ENCODE peak calls at places on chromosomes 16 and 17, in five cellular contexts. O, U, G, H and W are unnamed samples.

GRCh38 chr17:45852535-45853297 is 8.0 kb downstream of the SPPL2C start:
- DNase-seq in O (no peak), U (peak), G (peak), H (no peak), W (no peak)

GRCh38 chr17:69454051-69454450 is 39.6 kb downstream of the MAP2K6 start:
- DNase-seq in O (no peak), U (no peak), G (no peak), H (no peak), W (no peak)

GRCh38 chr17:13311301-13311700 is 290.4 kb downstream of the HS3ST3A1 start:
- DNase-seq in O (no peak), U (no peak), G (no peak), H (no peak), W (no peak)

GRCh38 chr17:63753215-63753614 is 11.6 kb upstream of the STRADA start:
- DNase-seq in O (no peak), U (no peak), G (no peak), H (no peak), W (no peak)

GRCh38 chr16:5008311-5008731 is 25.4 kb downstream of the NAGPA start:
- DNase-seq in O (no peak), U (no peak), G (no peak), H (no peak), W (peak)

GRCh38 chr17:42283241-42284019 is 4.9 kb upstream of the STAT5A start:
- DNase-seq in O (peak), U (no peak), G (no peak), H (no peak), W (no peak)

GRCh38 chr16:28280881-28281836 is 11.2 kb upstream of the SBK1 start:
- DNase-seq in O (no peak), U (no peak), G (no peak), H (no peak), W (no peak)

GRCh38 chr16:50265260-50265659 is 1.1 kb upstream of the ADCY7 start:
- DNase-seq in O (peak), U (no peak), G (no peak), H (no peak), W (peak)

GRCh38 chr16:86723699-86724098 is 145.3 kb downstream of the FOXL1 start:
- DNase-seq in O (no peak), U (no peak), G (no peak), H (no peak), W (no peak)

GRCh38 chr17:7004398-7005253 is 7.8 kb upstream of the RNASEK start:
- DNase-seq in O (no peak), U (no peak), G (no peak), H (no peak), W (no peak)

GRCh38 chr17:39981207-39982068 is 831 bp downstream of the PSMD3 start:
- DNase-seq in O (no peak), U (no peak), G (no peak), H (no peak), W (no peak)

GRCh38 chr16:28193530-28194423 is 18.0 kb downstream of the XPO6 start:
- DNase-seq in O (peak), U (peak), G (peak), H (no peak), W (no peak)

GRCh38 chr16:67173808-67174705 is 3.7 kb downstream of the NOL3 start:
- DNase-seq in O (peak), U (peak), G (peak), H (no peak), W (peak)

GRCh38 chr16:14409563-14409962 is 220.5 kb downstream of the PARN start:
- DNase-seq in O (peak), U (peak), G (peak), H (no peak), W (no peak)

GRCh38 chr17:82639628-82640027 is 8.6 kb downstream of the WDR45B start:
- DNase-seq in O (no peak), U (no peak), G (no peak), H (no peak), W (no peak)

GRCh38 chr17:2090804-2091534 is 36.1 kb downstream of the HIC1 start:
- DNase-seq in O (no peak), U (peak), G (peak), H (no peak), W (no peak)

GRCh38 chr16:83615553-83615952 is 192.2 kb upstream of the HSBP1 start:
- DNase-seq in O (no peak), U (no peak), G (no peak), H (no peak), W (no peak)

GRCh38 chr17:45740553-45741330 is 43.4 kb upstream of the CRHR1 start:
- DNase-seq in O (no peak), U (peak), G (no peak), H (no peak), W (no peak)

GRCh38 chr17:71625330-71625729 is 495.5 kb upstream of the SOX9 start:
- DNase-seq in O (no peak), U (no peak), G (no peak), H (no peak), W (no peak)

GRCh38 chr16:79751785-79752184 is 151.2 kb upstream of the MAF start:
- DNase-seq in O (peak), U (no peak), G (no peak), H (no peak), W (no peak)

GRCh38 chr17:16486373-16487250 is 5.4 kb downstream of the LRRC75A start:
- DNase-seq in O (peak), U (peak), G (no peak), H (no peak), W (peak)

GRCh38 chr17:45441536-45442310 is 9.1 kb upstream of the ARHGAP27 start:
- DNase-seq in O (no peak), U (no peak), G (no peak), H (no peak), W (no peak)

GRCh38 chr16:60151987-60152386 is 1417.9 kb upstream of the GOT2 start:
- DNase-seq in O (no peak), U (no peak), G (no peak), H (no peak), W (no peak)

GRCh38 chr17:8190506-8190905 is 526 bp upstream of the BORCS6 start:
- DNase-seq in O (no peak), U (no peak), G (no peak), H (no peak), W (no peak)

GRCh38 chr17:8189041-8189710 is 804 bp downstream of the BORCS6 start:
- DNase-seq in O (no peak), U (no peak), G (no peak), H (no peak), W (no peak)

GRCh38 chr17:8187517-8188407 is 2.2 kb downstream of the BORCS6 start:
- DNase-seq in O (peak), U (peak), G (peak), H (peak), W (no peak)

GRCh38 chr17:8188408-8188839 is 1.6 kb downstream of the BORCS6 start:
- DNase-seq in O (no peak), U (no peak), G (no peak), H (no peak), W (no peak)

GRCh38 chr17:8189711-8190477 is at the start of gene BORCS6:
- DNase-seq in O (peak), U (peak), G (peak), H (peak), W (peak)
- TF ChIP-seq CTCF in O (peak), U (no peak), G (peak), H (no peak), W (peak)

DNA sequence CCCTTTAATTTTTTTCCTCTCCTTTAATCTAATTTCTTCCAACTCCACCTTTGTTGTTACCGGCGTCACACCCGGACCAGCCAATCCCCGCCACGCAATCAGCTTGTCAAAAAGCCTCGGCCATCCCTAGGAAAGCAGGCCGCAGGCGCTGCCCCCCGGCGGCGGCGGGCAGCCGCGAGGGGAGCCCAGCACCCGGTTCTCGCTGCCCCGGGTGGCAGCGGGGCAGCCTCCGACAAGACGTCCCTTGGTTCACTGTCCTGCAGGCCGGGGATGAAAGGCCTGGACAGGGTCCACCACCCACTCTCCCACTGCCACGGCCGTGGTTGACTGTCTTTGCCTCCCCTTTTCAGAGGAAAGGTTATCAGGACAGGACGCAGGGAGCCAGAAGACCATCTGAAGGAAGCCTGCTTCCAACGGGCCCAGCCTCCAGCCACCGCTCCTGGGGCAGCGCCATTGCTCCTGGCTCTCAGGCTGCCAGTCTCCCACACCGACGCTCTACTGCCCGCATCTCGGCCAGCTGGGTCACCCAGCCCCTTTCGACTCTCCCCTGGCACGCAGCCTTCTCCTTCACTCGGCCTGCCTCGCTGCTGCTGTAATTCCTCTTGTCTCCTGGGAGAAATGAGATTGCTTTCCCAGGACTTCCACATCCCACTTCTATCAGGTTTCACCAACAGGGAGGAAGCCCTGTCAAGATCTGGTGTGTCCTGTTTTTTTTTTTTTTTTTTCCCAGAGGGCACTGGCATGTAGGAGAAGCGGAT is 2.8 kb upstream of the UBTF start:
- DNase-seq in O (peak), U (peak), G (no peak), H (no peak), W (no peak)
- TF ChIP-seq CTCF in O (peak), U (peak), G (peak), H (no peak), W (peak)

GRCh38 chr17:27569257-27569722 is 61.7 kb upstream of the LGALS9 start:
- DNase-seq in O (no peak), U (peak), G (no peak), H (peak), W (no peak)
- TF ChIP-seq CTCF in O (peak), U (peak), G (peak), H (peak), W (peak)

GRCh38 chr16:19119564-19119963 is 5.8 kb downstream of the ITPRIPL2 start:
- DNase-seq in O (no peak), U (no peak), G (peak), H (no peak), W (no peak)

GRCh38 chr16:19126300-19126699 is 12.5 kb downstream of the ITPRIPL2 start:
- DNase-seq in O (no peak), U (no peak), G (no peak), H (no peak), W (no peak)

GRCh38 chr16:19127205-19127604 is 13.4 kb downstream of the ITPRIPL2 start:
- DNase-seq in O (no peak), U (no peak), G (no peak), H (no peak), W (no peak)

GRCh38 chr16:19127674-19128131 is 13.9 kb downstream of the ITPRIPL2 start:
- DNase-seq in O (no peak), U (no peak), G (no peak), H (no peak), W (no peak)

DNA sequence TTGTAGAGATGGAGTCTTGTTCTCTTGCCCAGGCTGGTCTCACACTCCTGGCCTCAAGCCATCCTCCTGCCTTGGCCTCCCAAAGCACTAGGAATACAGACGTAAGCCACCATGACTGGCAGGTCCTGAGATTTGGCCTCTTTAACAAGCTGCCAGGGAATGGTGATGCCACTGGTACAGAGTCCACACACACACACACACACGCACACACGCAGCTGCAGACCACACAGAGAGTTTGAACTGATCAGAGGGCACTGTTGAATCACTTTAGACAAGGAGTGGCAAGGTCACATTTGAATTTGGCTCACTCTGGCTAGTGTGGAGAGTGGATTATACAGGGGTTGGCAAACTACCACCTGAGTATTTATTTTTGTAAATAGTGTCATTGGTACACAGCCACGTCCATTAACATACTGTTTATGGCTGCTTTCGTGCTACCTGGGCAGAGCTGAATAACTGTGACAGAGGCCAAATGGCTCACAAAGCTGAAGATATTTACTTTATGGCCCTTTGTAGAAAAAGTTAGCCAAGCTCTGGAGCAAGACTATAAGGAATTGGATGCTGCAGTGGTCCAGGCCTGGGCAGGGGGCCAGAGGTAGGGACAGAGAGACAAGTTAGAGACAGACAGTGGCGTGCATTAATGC is 9.9 kb downstream of the ITPRIPL2 start:
- DNase-seq in O (no peak), U (no peak), G (no peak), H (no peak), W (no peak)
- TF ChIP-seq CTCF in O (no peak), U (no peak), G (no peak), H (no peak), W (no peak)